ENCODE peak calls at places on chromosomes 11 and 22, in seven cellular contexts. G is IMR-90, F is mesendoderm, B is neuronal stem cell, W is mesenchymal stem cell, M is H1, J is trophoblast cell. T is an unnamed sample.

GRCh38 chr11:93054881-93055280 is 85.4 kb downstream of the MTNR1B start:
- DNase-seq in M (no peak), J (peak; percentile 72), B (no peak), G (peak; percentile 99), W (peak; percentile 93), F (no peak), T (no peak)

GRCh38 chr11:2390871-2391662 is 9.5 kb upstream of the TSSC4 start:
- DNase-seq in J (no peak), B (no peak), G (peak; percentile 78), W (peak; percentile 52), F (peak; percentile 90), M (peak; percentile 56), T (peak; percentile 68)

GRCh38 chr11:120465921-120466534 is 45.5 kb upstream of the GRIK4 start:
- DNase-seq in W (no peak), M (no peak), B (no peak), F (no peak), J (no peak), G (no peak), T (no peak)

GRCh38 chr11:60345489-60345888 is 18.4 kb downstream of the MS4A6E start:
- DNase-seq in M (peak; percentile 17), W (peak; percentile 45), B (no peak), F (peak; percentile 59), G (no peak), J (peak; percentile 47), T (peak; percentile 59)

GRCh38 chr11:74669311-74670160 is 61.7 kb downstream of the CHRDL2 start:
- DNase-seq in M (no peak), G (no peak), B (no peak), W (no peak), F (no peak), J (no peak), T (no peak)

GRCh38 chr11:67316882-67317364 is 13.6 kb downstream of the SSH3 start:
- DNase-seq in G (peak; percentile 52), M (no peak), J (peak; percentile 71), W (no peak), B (no peak), F (no peak), T (no peak)

GRCh38 chr11:20353829-20354434 is 9.6 kb upstream of the HTATIP2 start:
- DNase-seq in F (peak; percentile 37), M (no peak), B (no peak), J (peak; percentile 78), W (peak; percentile 59), G (peak; percentile 48), T (no peak)

GRCh38 chr11:128365044-128365443 is 222.3 kb downstream of the ETS1 start:
- DNase-seq in G (peak; percentile 85), W (peak; percentile 74), J (peak; percentile 50), F (peak; percentile 39), M (no peak), B (peak; percentile 32), T (no peak)

GRCh38 chr22:27809700-27810365 is 8.3 kb upstream of the MN1 start:
- DNase-seq in B (no peak), W (no peak), J (no peak), F (no peak), M (no peak), G (no peak), T (no peak)

GRCh38 chr11:82719316-82719715 is 14.3 kb downstream of the FAM181B start:
- DNase-seq in W (no peak), G (no peak), M (no peak), F (peak; percentile 31), J (no peak), B (no peak), T (no peak)

GRCh38 chr11:117878314-117878938 is 2.0 kb upstream of the FXYD6 start:
- DNase-seq in J (no peak), G (no peak), F (no peak), B (no peak), M (no peak), W (peak; percentile 22), T (no peak)
- H2AK5ac ChIP-seq in J (no peak overlapping the region), G (no peak overlapping the region), F (no peak overlapping the region), B (no peak overlapping the region), M (no peak overlapping the region), W (no peak overlapping the region), T (no peak overlapping the region)

GRCh38 chr11:45471002-45471665 is 185.0 kb upstream of the SYT13 start:
- DNase-seq in W (no peak), J (no peak), M (no peak), G (no peak), B (no peak), F (no peak), T (no peak)

GRCh38 chr11:45477588-45477987 is 187.8 kb downstream of the CHST1 start:
- DNase-seq in G (no peak), B (no peak), F (no peak), M (no peak), J (no peak), W (no peak), T (no peak)

GRCh38 chr11:45473491-45473890 is 187.3 kb upstream of the SYT13 start:
- DNase-seq in J (no peak), B (no peak), W (peak; percentile 73), F (peak; percentile 76), M (no peak), G (no peak), T (no peak)

GRCh38 chr11:45472713-45473317 is 186.7 kb upstream of the SYT13 start:
- DNase-seq in B (no peak), J (no peak), W (no peak), G (no peak), M (no peak), F (no peak), T (no peak)

GRCh38 chr11:45475135-45475534 is 189.0 kb upstream of the SYT13 start:
- DNase-seq in W (no peak), M (no peak), B (no peak), J (no peak), G (no peak), F (no peak), T (no peak)
- H3K4ac ChIP-seq in W (no peak overlapping the region), M (no peak overlapping the region), B (no peak overlapping the region), J (no peak overlapping the region), G (no peak overlapping the region), F (no peak overlapping the region), T (no peak overlapping the region)

DNA sequence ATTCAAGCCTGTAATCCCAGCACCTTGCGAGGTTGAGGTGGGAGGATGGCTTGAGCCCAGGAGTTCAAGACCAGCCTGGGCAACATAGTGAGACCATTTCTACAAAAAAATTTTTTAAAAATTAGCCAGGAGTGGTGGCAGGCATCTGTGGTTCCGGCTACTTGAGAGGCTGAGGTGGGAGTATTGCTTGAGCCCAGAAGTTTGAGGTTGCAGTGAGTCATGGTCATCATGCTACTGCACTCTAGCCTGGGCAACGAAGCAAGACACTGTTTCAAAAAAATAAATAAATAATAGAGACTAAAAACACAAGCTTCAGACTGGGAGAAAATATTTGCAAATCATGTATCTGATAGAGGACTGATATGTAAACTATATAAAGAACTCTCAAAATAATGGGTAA is 33.2 kb downstream of the BTBD10 start:
- DNase-seq in M (no peak), B (no peak), J (no peak), G (no peak), F (no peak), W (no peak), T (no peak)
- H2AK5ac ChIP-seq in M (no peak overlapping the region), B (no peak overlapping the region), J (no peak overlapping the region), G (no peak overlapping the region), F (no peak overlapping the region), W (no peak overlapping the region), T (no peak overlapping the region)

GRCh38 chr11:8109675-8110074 is 28.7 kb downstream of the TUB start:
- DNase-seq in B (no peak), G (no peak), W (no peak), F (no peak), J (no peak), M (no peak), T (no peak)

GRCh38 chr11:8107642-8108041 is 26.6 kb downstream of the TUB start:
- DNase-seq in B (no peak), J (no peak), G (no peak), W (no peak), F (no peak), M (no peak), T (no peak)

GRCh38 chr11:8110396-8110795 is 29.4 kb downstream of the TUB start:
- DNase-seq in G (no peak), B (no peak), W (no peak), M (no peak), J (no peak), F (no peak), T (no peak)

GRCh38 chr11:8108430-8108829 is 27.4 kb downstream of the TUB start:
- DNase-seq in B (no peak), W (no peak), G (no peak), M (no peak), F (no peak), J (no peak), T (no peak)

DNA sequence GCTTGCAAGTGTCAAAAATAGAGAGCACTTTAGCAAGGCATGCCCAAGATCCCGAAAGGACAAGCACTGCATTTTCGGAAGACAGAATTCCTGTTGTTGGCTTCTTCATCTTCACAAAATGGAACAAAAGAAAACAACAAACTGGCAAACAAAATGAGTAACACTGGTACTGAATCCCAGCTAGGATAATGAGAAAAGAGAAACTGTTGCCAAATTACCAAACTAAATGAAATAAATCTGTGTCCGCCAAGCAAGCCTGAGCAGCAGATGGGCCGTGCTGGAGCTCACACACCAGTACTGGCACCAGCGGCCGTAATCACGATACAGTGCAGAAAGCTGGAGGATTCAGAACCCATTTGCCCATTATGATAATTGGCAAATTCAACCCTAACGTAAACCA is 30.6 kb downstream of the TUB start:
- DNase-seq in W (no peak), B (no peak), M (no peak), F (no peak), J (no peak), G (no peak), T (no peak)
- H3K4ac ChIP-seq in W (no peak overlapping the region), B (no peak overlapping the region), M (no peak overlapping the region), F (no peak overlapping the region), J (no peak overlapping the region), G (no peak overlapping the region), T (no peak overlapping the region)

DNA sequence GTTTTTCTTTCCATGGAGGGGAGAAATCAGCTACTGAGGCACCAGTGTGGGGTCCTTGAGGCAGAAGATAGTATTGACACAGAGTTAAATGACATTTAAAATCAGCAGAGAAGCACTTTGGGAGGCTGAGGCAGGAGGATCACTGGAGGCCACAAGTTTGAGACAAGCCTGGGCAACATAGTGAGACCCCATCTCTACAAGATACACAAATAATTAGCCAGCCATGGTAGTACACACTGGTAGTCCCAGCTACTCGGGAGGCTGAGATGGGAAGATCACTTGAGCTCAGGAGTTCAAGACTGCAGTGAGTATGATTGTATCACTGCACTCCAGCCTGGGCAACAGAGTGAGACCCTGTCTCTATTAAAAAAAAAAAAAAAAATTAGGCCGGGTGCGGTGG is 38.1 kb downstream of the KREMEN1 start:
- DNase-seq in W (no peak), B (no peak), J (no peak), F (no peak), M (no peak), G (no peak), T (no peak)
- H2AK5ac ChIP-seq in W (no peak overlapping the region), B (no peak overlapping the region), J (no peak overlapping the region), F (no peak overlapping the region), M (no peak overlapping the region), G (no peak overlapping the region), T (no peak overlapping the region)

GRCh38 chr11:130337281-130338089 is 22.8 kb upstream of the ZBTB44 start:
- DNase-seq in J (no peak), B (no peak), W (no peak), G (no peak), F (no peak), M (no peak), T (peak; percentile 39)
- H3K4ac ChIP-seq in J (no peak overlapping the region), B (no peak overlapping the region), W (no peak overlapping the region), G (no peak overlapping the region), F (no peak overlapping the region), M (no peak overlapping the region), T (no peak overlapping the region)

GRCh38 chr11:43393765-43394355 is 35.1 kb downstream of the TTC17 start:
- DNase-seq in J (no peak), W (no peak), F (no peak), G (peak; percentile 24), M (no peak), B (no peak), T (no peak)
- H2AK5ac ChIP-seq in J (no peak overlapping the region), W (no peak overlapping the region), F (no peak overlapping the region), G (no peak overlapping the region), M (no peak overlapping the region), B (no peak overlapping the region), T (no peak overlapping the region)